ENCODE peak calls at places on chromosomes 5 and 9, in six cellular contexts. L is neural progenitor cell; U is SW 1271; E is activated CD4-positive, alpha-beta memory T cell treated with anti-CD3 and anti-CD28 coated beads for 36 hours; W is DMS153; Q is caudate nucleus. T is an unnamed sample.

GRCh38 chr9:82376677-82377232 is 388.2 kb downstream of the SPATA31D1 start:
- DNase-seq in E (no peak), L (no peak), Q (no peak), W (no peak), U (no peak), T (no peak)

GRCh38 chr9:72041369-72041768 is 19.0 kb downstream of the C9orf57 start:
- DNase-seq in Q (no peak), L (no peak), E (no peak), U (no peak), W (no peak), T (no peak)

GRCh38 chr9:76045217-76045616 is 154.7 kb downstream of the PCSK5 start:
- DNase-seq in W (no peak), L (no peak), E (no peak), U (no peak), Q (no peak), T (no peak)

GRCh38 chr9:111743275-111743674 is 51.5 kb downstream of the SHOC1 start:
- DNase-seq in W (no peak), U (peak), E (peak), L (no peak), Q (no peak), T (no peak)

GRCh38 chr5:89929173-89929572 is 480.4 kb downstream of the CETN3 start:
- DNase-seq in E (no peak), U (no peak), Q (no peak), L (no peak), W (no peak), T (no peak)

GRCh38 chr5:36177715-36178556 is 26.0 kb downstream of the SKP2 start:
- DNase-seq in L (peak), Q (no peak), E (no peak), U (no peak), W (peak), T (no peak)

GRCh38 chr5:148844433-148845279 is 18.2 kb downstream of the ADRB2 start:
- DNase-seq in U (no peak), L (no peak), W (no peak), Q (no peak), E (peak), T (no peak)

GRCh38 chr9:109591691-109592090 is 93.6 kb upstream of the PTPN3 start:
- DNase-seq in Q (no peak), U (no peak), W (no peak), L (no peak), E (no peak), T (no peak)

GRCh38 chr9:124735121-124735520 is 36.0 kb downstream of the NR6A1 start:
- DNase-seq in W (no peak), E (no peak), L (no peak), Q (no peak), U (no peak), T (no peak)

GRCh38 chr9:13648676-13649075 is 369.2 kb upstream of the MPDZ start:
- DNase-seq in U (no peak), Q (no peak), W (peak), E (no peak), L (no peak), T (no peak)

GRCh38 chr5:321233-321725 is at the start of gene AHRR:
- DNase-seq in E (peak), W (peak), L (peak), Q (no peak), U (peak), T (peak)

GRCh38 chr9:135826188-135826545 is 81.2 kb downstream of the CAMSAP1 start:
- DNase-seq in Q (no peak), E (no peak), U (no peak), W (no peak), L (no peak), T (no peak)

T was measured in GM13977.